ENCODE peak calls at places on chromosomes 13 and 19, in five cellular contexts. L is epithelial cell of esophagus; U is HL-60; P is CD4-positive, alpha-beta memory T cell; Y is NCI-H526. S is an unnamed sample.

GRCh38 chr13:111911754-111912452 is 155.0 kb upstream of the SOX1 start:
- DNase-seq in L (no peak), U (no peak), P (no peak), Y (no peak), S (no peak)

GRCh38 chr13:74325106-74325505 is 190.9 kb upstream of the KLF12 start:
- DNase-seq in L (peak), U (no peak), P (no peak), Y (no peak), S (no peak)

GRCh38 chr13:99546878-99547277 is 45.6 kb downstream of the TM9SF2 start:
- DNase-seq in L (no peak), U (no peak), P (no peak), Y (no peak), S (no peak)

GRCh38 chr13:51803422-51804294 is at the start of gene DHRS12:
- DNase-seq in L (peak), U (peak), P (peak), Y (peak), S (peak)

GRCh38 chr13:110812111-110812868 is 98.8 kb downstream of the ING1 start:
- DNase-seq in L (peak), U (no peak), P (no peak), Y (no peak), S (no peak)

GRCh38 chr13:33193428-33193974 is 92.1 kb downstream of the STARD13 start:
- DNase-seq in L (no peak), U (no peak), P (no peak), Y (no peak), S (no peak)

GRCh38 chr13:46640843-46641242 is 87.9 kb downstream of the LRCH1 start:
- DNase-seq in L (peak), U (peak), P (no peak), Y (no peak), S (no peak)

GRCh38 chr13:73387318-73387717 is 328.5 kb downstream of the KLF5 start:
- DNase-seq in L (no peak), U (no peak), P (no peak), Y (no peak), S (no peak)

GRCh38 chr13:43905435-43906031 is 25.8 kb downstream of the LACC1 start:
- DNase-seq in L (peak), U (peak), P (peak), Y (peak), S (no peak)

GRCh38 chr19:45323671-45324081 is 1.0 kb upstream of the CKM start:
- DNase-seq in L (no peak), U (no peak), P (no peak), Y (peak), S (no peak)

GRCh38 chr19:18049390-18049789 is 37.3 kb downstream of the IL12RB1 start:
- DNase-seq in L (no peak), U (no peak), P (no peak), Y (no peak), S (no peak)

GRCh38 chr13:47039106-47039505 is 142.3 kb upstream of the HTR2A start:
- DNase-seq in L (peak), U (no peak), P (no peak), Y (no peak), S (no peak)

GRCh38 chr13:66805657-66806056 is 424.5 kb downstream of the PCDH9 start:
- DNase-seq in L (no peak), U (no peak), P (no peak), Y (no peak), S (no peak)

GRCh38 chr13:90738881-90739280 is 608.6 kb upstream of the MIR17HG start:
- DNase-seq in L (no peak), U (no peak), P (no peak), Y (no peak), S (no peak)

GRCh38 chr19:37537391-37537947 is 30.7 kb downstream of the ZNF793 start:
- DNase-seq in L (no peak), U (no peak), P (no peak), Y (no peak), S (no peak)

S was measured in activated T-helper 2 cell treated with anti-CD3 and anti-CD28 coated beads, Interferon-gamma antibody, Interleukin-2, Interleukin-4, amounts not matched to agents 10 μg/mL and 5 μg/mL and 100 μg/mL, durations not matched to agents 14 hours and 24 hours and 36 hours.